ENCODE peak calls at places on chromosomes 1 and 21, in five cellular contexts. U is heart left ventricle, O is tibial nerve, T is A549, B is left ventricle myocardium inferior. X is an unnamed sample. For H3K4me1, the result is how much of the 10 kb centered on the place peaks cover.

GRCh38 chr1:237983507-237983906 is 92.8 kb upstream of the ZP4 start:
- DNase-seq in U (no peak), O (no peak), T (no peak), B (no peak), X (no peak)

GRCh38 chr1:55828031-55828430 is 612.9 kb upstream of the USP24 start:
- DNase-seq in U (no peak), O (no peak), T (peak), B (no peak), X (no peak)

GRCh38 chr1:30807318-30808066 is 49.9 kb upstream of the LAPTM5 start:
- DNase-seq in U (peak), O (no peak), T (no peak), B (peak), X (no peak)

GRCh38 chr1:55579332-55579996 is 364.3 kb upstream of the USP24 start:
- DNase-seq in U (no peak), O (no peak), T (no peak), B (no peak), X (no peak)

GRCh38 chr1:232904131-232904530 is 46.3 kb upstream of the NTPCR start:
- DNase-seq in U (no peak), O (no peak), T (no peak), B (no peak), X (no peak)

GRCh38 chr1:9767964-9768668 is 55.6 kb downstream of the CLSTN1 start:
- DNase-seq in U (no peak), O (no peak), T (peak), B (no peak), X (no peak)

GRCh38 chr1:175221548-175222175 is 29.1 kb upstream of the KIAA0040 start:
- DNase-seq in U (peak), O (no peak), T (no peak), B (peak), X (no peak)

GRCh38 chr1:11479375-11479979 is 522 bp downstream of the DISP3 start:
- DNase-seq in U (no peak), O (no peak), T (no peak), B (no peak), X (no peak)

GRCh38 chr21:33964706-33965325 is 49.2 kb upstream of the ATP5PO start:
- DNase-seq in U (no peak), O (no peak), T (no peak), B (no peak), X (no peak)

GRCh38 chr1:5597171-5597864 is 394.9 kb downstream of the NPHP4 start:
- DNase-seq in U (no peak), O (no peak), T (no peak), B (no peak), X (no peak)

GRCh38 chr1:116178837-116179236 is 67.6 kb downstream of the MAB21L3 start:
- DNase-seq in U (no peak), O (no peak), T (no peak), B (no peak), X (no peak)

GRCh38 chr1:940121-941026 is 16.7 kb downstream of the SAMD11 start:
- DNase-seq in U (peak), O (no peak), T (peak), B (peak), X (peak)

GRCh38 chr1:230441630-230442029 is 15.5 kb upstream of the PGBD5 start:
- DNase-seq in U (no peak), O (no peak), T (no peak), B (no peak), X (no peak)

GRCh38 chr1:58888776-58889341 is 105.0 kb upstream of the JUN start:
- DNase-seq in U (no peak), O (no peak), T (no peak), B (no peak), X (no peak)

GRCh38 chr1:28160677-28161328 is 15.7 kb downstream of the PTAFR start:
- DNase-seq in U (peak), O (no peak), T (no peak), B (no peak), X (no peak)

GRCh38 chr21:44444286-44444931 is 10.9 kb upstream of the LRRC3 start:
- DNase-seq in U (peak), O (no peak), T (no peak), B (peak), X (no peak)

GRCh38 chr1:160374701-160375443 is 8.0 kb downstream of the NHLH1 start:
- DNase-seq in U (no peak), O (no peak), T (no peak), B (no peak), X (no peak)

GRCh38 chr1:99003911-99004269 is 771 bp downstream of the PLPPR5 start:
- DNase-seq in U (no peak), O (no peak), T (no peak), B (no peak), X (no peak)

GRCh38 chr1:78054559-78054958 is 8.8 kb downstream of the GIPC2 start:
- DNase-seq in U (no peak), O (no peak), T (no peak), B (no peak), X (no peak)

GRCh38 chr1:89363196-89363595 is 663 bp upstream of the GBP6 start:
- DNase-seq in U (no peak), O (no peak), T (no peak), B (no peak), X (no peak)

GRCh38 chr1:207863893-207864535 is 46.9 kb downstream of the CD34 start:
- DNase-seq in U (peak), O (no peak), T (no peak), B (no peak), X (no peak)

GRCh38 chr1:201925961-201926585 is 20.3 kb downstream of the LMOD1 start:
- DNase-seq in U (no peak), O (no peak), T (no peak), B (no peak), X (no peak)

DNA sequence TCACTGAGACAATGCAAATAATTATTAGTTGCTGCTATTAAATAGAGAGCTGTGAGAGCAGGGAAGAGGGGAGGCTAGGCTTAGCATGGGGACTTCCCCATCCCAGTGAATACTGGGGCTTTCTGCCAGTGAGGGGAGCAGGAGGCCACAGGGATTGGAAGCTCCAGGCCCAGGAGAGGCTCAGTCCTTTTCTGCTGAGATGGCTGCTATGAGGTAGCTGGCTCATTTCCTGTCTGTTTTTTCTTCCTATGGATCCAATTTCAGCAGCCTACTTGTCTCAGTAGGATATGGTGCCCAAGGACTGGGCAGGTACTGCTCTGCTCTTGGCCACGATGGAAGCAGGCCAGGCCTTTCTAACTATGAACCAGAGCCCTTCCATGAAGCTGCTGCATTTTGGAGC is 10.0 kb downstream of the STMN1 start:
- DNase-seq in U (no peak), O (no peak), T (no peak), B (no peak), X (no peak)
- H3K4me1 ChIP-seq in U (under half), O (half or more), T (under half), B (under half), X (under half)

GRCh38 chr1:190634134-190634533 is 156.5 kb upstream of the BRINP3 start:
- DNase-seq in U (no peak), O (no peak), T (no peak), B (no peak), X (no peak)

GRCh38 chr1:190633488-190633887 is 155.8 kb upstream of the BRINP3 start:
- DNase-seq in U (no peak), O (no peak), T (no peak), B (no peak), X (no peak)
- TF ChIP-seq CTCF in U (no peak), O (no peak), T (no peak), B (no peak), X (no peak)

DNA sequence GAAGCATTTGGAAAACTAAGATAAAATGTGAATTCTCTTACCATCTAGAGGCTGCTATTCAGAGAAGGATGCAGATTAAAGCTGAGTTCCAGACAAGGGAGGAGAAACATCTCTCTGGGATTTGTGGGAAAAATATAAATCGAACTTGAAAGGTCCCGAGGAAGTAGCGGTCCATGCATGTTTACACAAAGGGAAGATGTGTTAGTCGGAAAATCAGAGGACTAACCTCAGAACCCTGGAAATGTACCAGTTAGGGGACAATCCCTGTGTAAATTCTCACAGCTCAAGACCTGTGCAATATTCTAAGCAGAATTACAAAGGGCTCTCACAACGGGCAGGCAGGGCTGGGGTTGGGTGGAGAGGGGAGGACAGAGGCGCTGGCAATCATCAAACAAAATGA is 47.8 kb downstream of the KCNJ6 start:
- DNase-seq in U (no peak), O (no peak), T (no peak), B (no peak), X (peak)
- H3K4me1 ChIP-seq in U (under half), O (under half), T (under half), B (under half), X (under half)

DNA sequence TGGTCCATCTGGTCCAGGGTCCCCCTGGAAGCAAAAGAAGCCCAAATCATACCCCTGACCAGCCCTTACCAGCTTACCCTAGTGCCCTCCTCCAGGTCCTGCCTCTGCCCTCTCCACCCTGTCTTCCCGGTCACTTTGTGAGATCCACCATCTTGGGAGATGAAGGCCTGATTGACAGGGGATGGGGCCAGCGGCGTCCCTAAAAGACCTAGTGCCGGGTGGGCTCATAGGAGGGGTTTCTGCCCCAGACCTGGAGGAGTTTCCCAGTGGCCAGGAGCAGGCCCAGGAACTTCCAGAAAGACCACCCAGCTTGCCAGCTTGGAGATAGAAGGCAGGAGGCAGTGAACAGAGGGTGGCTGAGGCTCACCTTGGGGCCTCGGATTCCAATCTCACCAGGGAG is 5.4 kb downstream of the COL9A2 start:
- DNase-seq in U (no peak), O (no peak), T (no peak), B (no peak), X (no peak)
- TF ChIP-seq CTCF in U (no peak), O (no peak), T (no peak), B (no peak), X (no peak)